ENCODE peak calls at places on chromosomes 6 and 20, in six cellular contexts. I, R, V, K, B and H are unnamed samples.

GRCh38 chr6:149965191-149966020 is 1.7 kb downstream of the ULBP1 start:
- DNase-seq in B (peak; percentile 39), K (no peak), V (no peak), I (no peak), R (peak; percentile 48), H (no peak)

GRCh38 chr6:30682181-30683117 is 4.0 kb downstream of the PPP1R18 start:
- DNase-seq in V (peak; percentile 68), K (peak; percentile 97), B (peak; percentile 77), R (peak; percentile 93), I (peak; percentile 91), H (peak; percentile 48)

GRCh38 chr6:32203435-32204267 is 11.2 kb upstream of the GPSM3 start:
- DNase-seq in I (no peak), B (no peak), V (peak; percentile 20), K (no peak), R (no peak), H (no peak)

GRCh38 chr6:4487538-4487937 is 288.7 kb upstream of the CDYL start:
- DNase-seq in B (no peak), K (no peak), I (no peak), R (no peak), V (no peak), H (no peak)

GRCh38 chr6:6453186-6453585 is 132.7 kb upstream of the F13A1 start:
- DNase-seq in B (no peak), V (no peak), I (no peak), R (no peak), K (no peak), H (no peak)

GRCh38 chr6:107545761-107546160 is 55.8 kb downstream of the SOBP start:
- DNase-seq in B (no peak), K (no peak), V (no peak), I (no peak), R (no peak), H (no peak)

GRCh38 chr6:40164345-40164755 is 230.1 kb upstream of the MOCS1 start:
- DNase-seq in R (no peak), I (no peak), V (no peak), B (no peak), K (no peak), H (peak; percentile 28)

GRCh38 chr20:1440024-1440423 is 26.6 kb downstream of the NSFL1C start:
- DNase-seq in R (no peak), V (no peak), K (no peak), I (no peak), B (no peak), H (no peak)

GRCh38 chr20:25318471-25319240 is 70.8 kb downstream of the PYGB start:
- DNase-seq in B (peak; percentile 59), K (peak; percentile 64), R (peak; percentile 50), V (no peak), I (no peak), H (no peak)

DNA sequence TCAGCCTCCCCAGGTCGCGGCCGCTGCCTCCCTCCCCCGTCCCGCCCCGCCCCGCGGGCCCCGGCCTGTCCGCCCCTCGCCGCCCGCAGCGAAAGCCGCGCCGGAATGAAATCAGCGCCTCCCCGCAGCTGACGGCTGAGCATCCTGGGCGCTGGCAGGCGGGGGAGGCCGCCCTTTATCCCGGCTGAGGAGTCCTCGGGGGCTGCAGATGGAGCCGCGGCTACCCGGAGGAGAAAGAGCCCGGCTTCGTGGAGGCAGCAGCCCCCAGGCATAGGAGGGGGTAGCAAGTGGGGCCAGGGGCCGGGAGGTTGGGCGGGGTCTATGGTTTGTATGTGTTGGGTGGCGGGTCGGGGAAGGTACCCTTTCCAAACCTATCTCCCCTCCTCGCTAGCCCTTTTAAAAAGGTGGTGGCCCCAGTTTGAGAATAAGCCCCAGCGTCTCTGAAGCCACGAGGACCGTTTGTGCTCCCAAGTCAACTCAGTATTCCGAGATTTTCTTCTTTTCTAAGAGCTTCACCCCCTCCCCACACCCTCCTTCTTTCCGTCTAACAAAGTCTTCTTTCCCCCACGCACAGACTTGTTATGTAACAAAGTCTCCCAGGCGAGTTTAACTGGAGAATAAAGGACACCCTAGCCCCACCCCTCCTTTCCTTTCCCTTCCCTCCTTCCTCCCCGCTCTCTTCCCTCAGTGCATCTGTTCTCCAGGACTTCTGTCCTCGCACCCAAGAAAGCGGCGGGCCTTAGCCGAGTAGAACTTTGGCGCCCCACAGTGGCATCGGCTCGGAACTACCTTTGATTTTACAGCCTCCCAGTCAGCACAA is 11.0 kb downstream of the POU3F2 start:
- DNase-seq in R (peak; percentile 90), B (no peak), K (peak; percentile 83), V (peak; percentile 67), I (peak; percentile 74), H (peak; percentile 71)
- TF ChIP-seq POLR2A in R (no peak), B (no peak), K (no peak), V (no peak), I (no peak), H (no peak)

GRCh38 chr6:26033132-26033941 is 53.9 kb upstream of the HFE start:
- DNase-seq in K (peak; percentile 80), R (peak; percentile 91), V (peak; percentile 63), I (peak; percentile 58), B (no peak), H (no peak)
- TF ChIP-seq POLR2A in K (peak; percentile 97), R (peak; percentile 99), V (peak; percentile 80), I (peak; percentile 94), B (peak; percentile 91), H (peak; percentile 74)

DNA sequence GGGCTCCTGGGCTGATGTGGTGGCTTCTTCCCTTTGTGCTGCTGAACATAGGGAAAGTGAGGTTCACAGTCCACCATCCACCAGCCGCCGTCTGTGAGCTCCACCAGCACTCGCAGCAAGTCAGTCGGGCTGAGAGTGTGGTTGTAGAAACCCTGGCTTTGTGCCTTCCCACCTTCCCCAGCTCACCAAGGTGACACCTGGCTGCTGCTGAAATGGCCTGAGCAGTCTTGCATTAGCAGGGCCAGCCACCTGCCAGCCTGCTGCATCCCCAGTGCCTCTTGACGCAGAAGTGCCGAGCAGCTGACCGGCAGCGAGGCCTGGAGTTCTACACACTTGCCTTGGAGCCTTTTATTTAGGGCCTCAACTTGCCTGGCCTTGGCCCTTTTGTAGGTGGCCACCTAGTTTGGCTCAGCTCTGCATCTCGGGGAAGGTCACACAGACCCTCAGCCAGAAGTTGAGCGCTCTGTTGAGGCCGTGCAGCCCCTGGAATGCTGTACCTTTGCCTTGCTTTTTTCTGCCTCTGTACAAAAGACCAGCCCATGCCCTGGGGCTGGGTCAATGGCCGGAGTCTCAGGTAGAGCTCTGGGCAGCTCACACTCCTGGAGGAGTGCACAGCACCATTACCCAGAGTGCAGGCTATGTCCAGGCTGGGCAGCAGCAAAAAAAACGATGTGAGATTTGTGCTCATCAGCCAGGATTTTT is 76.5 kb downstream of the PTPN1 start:
- DNase-seq in V (no peak), I (no peak), K (no peak), B (no peak), R (no peak), H (no peak)
- TF ChIP-seq POLR2A in V (no peak), I (no peak), K (no peak), B (no peak), R (no peak), H (no peak)

GRCh38 chr6:80623066-80623815 is 516.8 kb downstream of the BCKDHB start:
- DNase-seq in I (no peak), B (no peak), K (no peak), R (no peak), V (no peak), H (no peak)
- TF ChIP-seq POLR2A in I (no peak), B (no peak), K (no peak), R (no peak), V (no peak), H (no peak)

GRCh38 chr6:109458774-109459531 is 3.4 kb upstream of the MICAL1 start:
- DNase-seq in I (no peak), V (no peak), K (peak; percentile 61), R (peak; percentile 49), B (no peak), H (no peak)
- TF ChIP-seq POLR2A in I (no peak), V (no peak), K (no peak), R (no peak), B (no peak), H (no peak)

GRCh38 chr6:80106418-80107235 is at the start of gene BCKDHB:
- DNase-seq in R (peak; percentile 99), K (peak; percentile 99), V (peak; percentile 99), B (peak; percentile 92), I (peak; percentile 99), H (peak; percentile 90)
- TF ChIP-seq POLR2A in R (peak; percentile 72), K (peak; percentile 81), V (peak; percentile 86), B (peak; percentile 84), I (peak; percentile 95), H (peak; percentile 90)

GRCh38 chr20:38997622-38998021 is 35.5 kb downstream of the DHX35 start:
- DNase-seq in R (no peak), V (no peak), B (peak; percentile 42), K (peak; percentile 50), I (no peak), H (no peak)
- TF ChIP-seq POLR2A in R (no peak), V (no peak), B (no peak), K (no peak), I (no peak), H (no peak)

DNA sequence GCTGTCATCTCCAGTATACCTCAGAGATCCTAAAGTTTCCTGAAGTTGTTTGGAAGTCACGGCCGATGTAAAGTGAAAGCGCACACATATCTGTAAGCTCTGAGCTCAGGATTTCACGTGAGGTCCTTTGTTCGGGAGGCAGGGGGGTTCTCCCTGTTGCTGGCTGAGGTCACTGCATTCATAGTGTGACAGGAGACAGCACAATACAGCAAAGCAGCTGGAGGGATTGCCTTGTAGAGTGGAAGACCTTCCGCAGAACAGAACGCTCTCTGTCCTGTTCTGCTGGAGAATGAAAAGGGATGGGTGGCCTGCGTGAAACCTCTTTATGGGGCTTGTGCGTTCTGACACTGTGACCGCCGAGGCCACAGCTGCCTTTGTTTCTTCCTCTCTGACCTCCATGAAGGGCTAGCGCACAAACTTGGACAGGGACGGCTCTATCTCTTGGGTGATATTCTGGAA is 13.4 kb upstream of the SERPINB1 start:
- DNase-seq in B (no peak), R (no peak), I (no peak), V (no peak), K (no peak), H (no peak)
- TF ChIP-seq POLR2A in B (no peak), R (no peak), I (no peak), V (no peak), K (no peak), H (no peak)